ENCODE peak calls at places on chromosome X, in eight cellular contexts. One of them, this sample, is unnamed.

GRCh38 chrX:136273986-136274385 is 22.8 kb upstream of the MAP7D3 start:
- DNase-seq in lower lobe of right lung: no peak
- DNase-seq in CD14-positive monocyte: no peak
- DNase-seq in H1: no peak
- DNase-seq in brain microvascular endothelial cell: no peak
- DNase-seq in lung: no peak
- DNase-seq in pancreas: no peak
- DNase-seq in psoas muscle: no peak
- DNase-seq in this sample: no peak

GRCh38 chrX:3227526-3227925 is 118.9 kb downstream of the MXRA5 start:
- DNase-seq in brain microvascular endothelial cell: no peak
- DNase-seq in CD14-positive monocyte: no peak
- DNase-seq in H1: no peak
- DNase-seq in lower lobe of right lung: no peak
- DNase-seq in pancreas: no peak
- DNase-seq in psoas muscle: no peak
- DNase-seq in lung: no peak
- DNase-seq in this sample: no peak

GRCh38 chrX:52424658-52425057 is 55.8 kb downstream of the XAGE2 start:
- DNase-seq in brain microvascular endothelial cell: peak; percentile 65
- DNase-seq in H1: no peak
- DNase-seq in lung: no peak
- DNase-seq in psoas muscle: no peak
- DNase-seq in lower lobe of right lung: no peak
- DNase-seq in CD14-positive monocyte: no peak
- DNase-seq in pancreas: no peak
- DNase-seq in this sample: peak; percentile 3

GRCh38 chrX:100083146-100083715 is 326.8 kb downstream of the PCDH19 start:
- DNase-seq in brain microvascular endothelial cell: no peak
- DNase-seq in lung: no peak
- DNase-seq in lower lobe of right lung: no peak
- DNase-seq in CD14-positive monocyte: no peak
- DNase-seq in pancreas: no peak
- DNase-seq in H1: no peak
- DNase-seq in psoas muscle: no peak
- DNase-seq in this sample: peak; percentile 69

GRCh38 chrX:74535633-74536141 is 78.7 kb downstream of the RLIM start:
- DNase-seq in lung: peak; percentile 58
- DNase-seq in brain microvascular endothelial cell: peak; percentile 27
- DNase-seq in CD14-positive monocyte: peak; percentile 48
- DNase-seq in lower lobe of right lung: peak; percentile 61
- DNase-seq in H1: peak; percentile 60
- DNase-seq in pancreas: peak; percentile 42
- DNase-seq in psoas muscle: peak; percentile 77
- DNase-seq in this sample: peak; percentile 68

GRCh38 chrX:70455366-70456202 is 10.9 kb downstream of the DLG3 start:
- DNase-seq in lung: no peak
- DNase-seq in brain microvascular endothelial cell: no peak
- DNase-seq in pancreas: no peak
- DNase-seq in psoas muscle: no peak
- DNase-seq in CD14-positive monocyte: no peak
- DNase-seq in H1: peak; percentile 47
- DNase-seq in lower lobe of right lung: no peak
- DNase-seq in this sample: no peak

GRCh38 chrX:68980906-68981616 is 152.2 kb downstream of the EFNB1 start:
- DNase-seq in brain microvascular endothelial cell: no peak
- DNase-seq in psoas muscle: no peak
- DNase-seq in lung: no peak
- DNase-seq in H1: no peak
- DNase-seq in CD14-positive monocyte: no peak
- DNase-seq in pancreas: no peak
- DNase-seq in lower lobe of right lung: no peak
- DNase-seq in this sample: no peak

GRCh38 chrX:20666316-20666715 is 399.6 kb upstream of the RPS6KA3 start:
- DNase-seq in brain microvascular endothelial cell: no peak
- DNase-seq in psoas muscle: no peak
- DNase-seq in CD14-positive monocyte: no peak
- DNase-seq in lower lobe of right lung: no peak
- DNase-seq in pancreas: no peak
- DNase-seq in H1: no peak
- DNase-seq in lung: no peak
- DNase-seq in this sample: no peak

GRCh38 chrX:140157143-140157542 is 191.8 kb upstream of the CXorf66 start:
- DNase-seq in H1: no peak
- DNase-seq in brain microvascular endothelial cell: no peak
- DNase-seq in CD14-positive monocyte: no peak
- DNase-seq in psoas muscle: no peak
- DNase-seq in lung: no peak
- DNase-seq in pancreas: no peak
- DNase-seq in lower lobe of right lung: no peak
- DNase-seq in this sample: no peak

GRCh38 chrX:72101597-72102037 is 30.1 kb downstream of the RTL5 start:
- DNase-seq in H1: no peak
- DNase-seq in CD14-positive monocyte: peak; percentile 72
- DNase-seq in pancreas: no peak
- DNase-seq in brain microvascular endothelial cell: no peak
- DNase-seq in lung: no peak
- DNase-seq in lower lobe of right lung: no peak
- DNase-seq in psoas muscle: no peak
- DNase-seq in this sample: no peak

GRCh38 chrX:153782871-153783270 is 2.0 kb downstream of the SRPK3 start:
- DNase-seq in lower lobe of right lung: no peak
- DNase-seq in CD14-positive monocyte: no peak
- DNase-seq in brain microvascular endothelial cell: no peak
- DNase-seq in H1: no peak
- DNase-seq in psoas muscle: no peak
- DNase-seq in lung: no peak
- DNase-seq in pancreas: no peak
- DNase-seq in this sample: no peak

GRCh38 chrX:2692221-2693122 is 1.4 kb downstream of the CD99 start:
- DNase-seq in pancreas: peak; percentile 25
- DNase-seq in H1: no peak
- DNase-seq in brain microvascular endothelial cell: no peak
- DNase-seq in lung: no peak
- DNase-seq in CD14-positive monocyte: peak; percentile 26
- DNase-seq in psoas muscle: peak; percentile 38
- DNase-seq in lower lobe of right lung: peak; percentile 62
- DNase-seq in this sample: no peak

GRCh38 chrX:125757794-125758564 is 408.1 kb downstream of the DCAF12L2 start:
- DNase-seq in CD14-positive monocyte: no peak
- DNase-seq in psoas muscle: peak; percentile 18
- DNase-seq in pancreas: peak; percentile 25
- DNase-seq in brain microvascular endothelial cell: peak; percentile 39
- DNase-seq in lower lobe of right lung: no peak
- DNase-seq in H1: no peak
- DNase-seq in lung: no peak
- DNase-seq in this sample: no peak

GRCh38 chrX:48666649-48667048 is 16.9 kb upstream of the WAS start:
- DNase-seq in lower lobe of right lung: no peak
- DNase-seq in lung: no peak
- DNase-seq in pancreas: no peak
- DNase-seq in brain microvascular endothelial cell: no peak
- DNase-seq in psoas muscle: no peak
- DNase-seq in H1: no peak
- DNase-seq in CD14-positive monocyte: no peak
- DNase-seq in this sample: no peak

GRCh38 chrX:1385251-1385794 is 6.6 kb downstream of the SLC25A6 start:
- DNase-seq in lung: no peak
- DNase-seq in pancreas: peak; percentile 23
- DNase-seq in H1: peak; percentile 45
- DNase-seq in CD14-positive monocyte: no peak
- DNase-seq in psoas muscle: no peak
- DNase-seq in brain microvascular endothelial cell: no peak
- DNase-seq in lower lobe of right lung: peak; percentile 43
- DNase-seq in this sample: no peak

GRCh38 chrX:1385824-1386223 is 6.1 kb downstream of the SLC25A6 start:
- DNase-seq in psoas muscle: no peak
- DNase-seq in pancreas: peak; percentile 10
- DNase-seq in lung: no peak
- DNase-seq in H1: peak; percentile 44
- DNase-seq in brain microvascular endothelial cell: no peak
- DNase-seq in lower lobe of right lung: peak; percentile 32
- DNase-seq in CD14-positive monocyte: no peak
- DNase-seq in this sample: no peak

GRCh38 chrX:1387141-1387776 is 4.7 kb downstream of the SLC25A6 start:
- DNase-seq in lower lobe of right lung: peak; percentile 44
- DNase-seq in brain microvascular endothelial cell: no peak
- DNase-seq in lung: no peak
- DNase-seq in pancreas: peak; percentile 11
- DNase-seq in psoas muscle: peak; percentile 13
- DNase-seq in H1: peak; percentile 43
- DNase-seq in CD14-positive monocyte: no peak
- DNase-seq in this sample: no peak

GRCh38 chrX:1384738-1385250 is 7.1 kb downstream of the SLC25A6 start:
- DNase-seq in brain microvascular endothelial cell: no peak
- DNase-seq in lung: no peak
- DNase-seq in pancreas: peak; percentile 15
- DNase-seq in psoas muscle: no peak
- DNase-seq in lower lobe of right lung: peak; percentile 30
- DNase-seq in H1: peak; percentile 46
- DNase-seq in CD14-positive monocyte: no peak
- DNase-seq in this sample: no peak

DNA sequence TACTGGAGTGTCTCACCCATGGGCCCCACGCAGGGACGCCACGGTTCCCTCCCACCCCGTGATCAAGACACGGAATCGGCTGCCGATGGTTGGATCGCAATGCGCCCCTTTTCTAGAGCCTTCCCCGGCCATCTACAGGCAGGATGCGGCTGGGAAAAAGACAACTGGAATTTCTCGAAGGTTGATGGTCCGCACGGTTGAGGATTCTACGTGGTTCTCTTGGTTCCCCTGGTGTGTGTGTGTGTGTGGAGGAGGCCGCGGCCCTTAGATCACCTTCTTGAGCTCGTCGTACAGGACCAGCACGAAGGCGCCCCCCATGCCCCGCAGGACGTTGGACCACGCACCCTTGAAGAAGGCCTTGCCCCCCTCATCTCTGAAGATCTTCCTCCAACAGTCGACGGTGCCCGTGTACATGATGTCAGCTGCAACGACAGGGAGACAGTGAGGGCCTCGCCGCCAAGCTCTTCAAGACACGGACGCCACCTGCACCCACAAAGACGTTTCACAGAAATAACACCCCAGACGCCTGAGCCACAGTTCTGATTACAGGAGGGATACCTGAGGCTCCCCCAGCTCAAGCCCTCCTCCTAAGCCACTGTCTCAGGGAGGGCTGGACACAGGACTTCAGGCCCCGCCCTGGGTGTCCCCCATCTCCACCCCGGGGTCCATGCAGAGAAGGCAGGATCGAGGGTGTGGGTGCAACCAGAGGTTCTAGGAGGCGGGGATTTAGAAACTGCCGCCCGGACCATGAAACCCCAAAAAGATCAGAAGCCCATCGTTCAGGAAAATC is 5.4 kb downstream of the SLC25A6 start:
- DNase-seq in H1: peak; percentile 42
- DNase-seq in brain microvascular endothelial cell: no peak
- DNase-seq in lower lobe of right lung: peak; percentile 39
- DNase-seq in psoas muscle: no peak
- DNase-seq in pancreas: peak; percentile 9
- DNase-seq in CD14-positive monocyte: no peak
- DNase-seq in lung: no peak
- DNase-seq in this sample: no peak
- TF ChIP-seq CTCF in H1: no peak
- TF ChIP-seq CTCF in brain microvascular endothelial cell: no peak
- TF ChIP-seq CTCF in lower lobe of right lung: no peak
- TF ChIP-seq CTCF in psoas muscle: no peak
- TF ChIP-seq CTCF in pancreas: no peak
- TF ChIP-seq CTCF in CD14-positive monocyte: no peak
- TF ChIP-seq CTCF in lung: no peak
- TF ChIP-seq CTCF in this sample: no peak

DNA sequence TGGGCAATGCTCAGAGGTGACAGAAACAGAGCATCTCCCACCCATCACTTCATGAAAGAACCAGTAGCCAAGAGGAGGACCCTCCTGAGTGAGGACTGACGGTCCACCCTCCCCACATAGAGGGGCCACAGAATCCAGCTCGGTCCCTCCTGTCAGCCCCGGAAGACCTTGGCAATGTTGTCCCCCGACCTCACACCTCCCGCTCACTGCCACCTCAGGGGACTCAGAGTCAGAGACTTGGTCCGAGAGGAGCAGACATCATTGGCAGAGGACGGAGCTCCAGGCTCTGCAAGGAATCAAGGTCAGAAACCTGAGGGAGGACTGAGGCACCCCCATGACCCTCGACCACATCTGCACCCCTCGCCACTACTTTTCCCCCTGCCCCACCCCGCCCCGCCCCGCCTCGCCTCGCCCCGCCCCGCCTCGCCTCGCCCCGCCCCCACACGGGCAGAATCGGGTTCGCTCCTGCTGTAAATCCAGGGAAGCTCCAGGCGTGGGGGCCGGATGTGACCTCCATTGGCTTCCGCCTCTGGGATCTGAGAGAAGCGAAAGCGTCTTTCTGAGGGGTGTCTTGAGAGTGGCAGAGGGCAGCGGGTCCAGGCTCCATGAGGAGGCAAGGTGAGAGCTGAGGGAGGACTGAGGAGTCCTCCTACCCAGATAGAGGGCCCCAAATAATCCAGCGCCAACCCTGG is at the start of gene MAGEA11:
- DNase-seq in H1: no peak
- DNase-seq in lung: no peak
- DNase-seq in psoas muscle: no peak
- DNase-seq in lower lobe of right lung: no peak
- DNase-seq in brain microvascular endothelial cell: no peak
- DNase-seq in CD14-positive monocyte: no peak
- DNase-seq in pancreas: no peak
- DNase-seq in this sample: no peak
- TF ChIP-seq CTCF in H1: no peak
- TF ChIP-seq CTCF in lung: no peak
- TF ChIP-seq CTCF in psoas muscle: no peak
- TF ChIP-seq CTCF in lower lobe of right lung: no peak
- TF ChIP-seq CTCF in brain microvascular endothelial cell: no peak
- TF ChIP-seq CTCF in CD14-positive monocyte: no peak
- TF ChIP-seq CTCF in pancreas: no peak
- TF ChIP-seq CTCF in this sample: no peak

DNA sequence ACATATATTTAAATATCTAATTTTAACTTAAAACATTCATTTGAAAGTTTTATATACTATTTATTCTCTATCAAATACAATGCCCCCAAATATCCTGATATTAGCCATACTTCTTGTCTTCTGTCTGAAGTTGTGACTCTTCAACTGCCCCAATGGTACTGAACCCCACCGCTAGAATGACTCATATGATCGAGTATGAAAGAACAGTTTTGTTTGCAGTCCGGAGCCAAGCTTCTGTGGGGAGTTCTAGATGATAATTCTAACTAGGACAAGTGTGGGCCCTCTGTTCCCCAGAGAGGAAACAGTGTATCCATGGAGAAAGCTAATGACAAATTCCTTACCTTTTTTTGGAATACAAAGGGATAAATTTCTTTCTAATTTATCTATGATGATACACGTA is 24.7 kb upstream of the CT47A1 start:
- DNase-seq in lower lobe of right lung: no peak
- DNase-seq in psoas muscle: no peak
- DNase-seq in CD14-positive monocyte: no peak
- DNase-seq in brain microvascular endothelial cell: no peak
- DNase-seq in H1: no peak
- DNase-seq in lung: no peak
- DNase-seq in pancreas: no peak
- DNase-seq in this sample: no peak
- TF ChIP-seq CTCF in lower lobe of right lung: no peak
- TF ChIP-seq CTCF in psoas muscle: no peak
- TF ChIP-seq CTCF in CD14-positive monocyte: no peak
- TF ChIP-seq CTCF in brain microvascular endothelial cell: no peak
- TF ChIP-seq CTCF in H1: no peak
- TF ChIP-seq CTCF in lung: no peak
- TF ChIP-seq CTCF in pancreas: no peak
- TF ChIP-seq CTCF in this sample: no peak

GRCh38 chrX:110425222-110425621 is 66.6 kb downstream of the RTL9 start:
- DNase-seq in H1: no peak
- DNase-seq in pancreas: no peak
- DNase-seq in lower lobe of right lung: no peak
- DNase-seq in lung: no peak
- DNase-seq in psoas muscle: no peak
- DNase-seq in brain microvascular endothelial cell: no peak
- DNase-seq in CD14-positive monocyte: no peak
- DNase-seq in this sample: no peak
- TF ChIP-seq CTCF in H1: peak; percentile 5
- TF ChIP-seq CTCF in pancreas: no peak
- TF ChIP-seq CTCF in lower lobe of right lung: no peak
- TF ChIP-seq CTCF in lung: no peak
- TF ChIP-seq CTCF in psoas muscle: no peak
- TF ChIP-seq CTCF in brain microvascular endothelial cell: no peak
- TF ChIP-seq CTCF in CD14-positive monocyte: no peak
- TF ChIP-seq CTCF in this sample: no peak